ENCODE peak calls at places on chromosomes 11 and 22, in four cellular contexts. E is mesenchymal stem cell, V is GM23338, F is PC-9. K is an unnamed sample.

GRCh38 chr11:79156031-79156430 is 284.8 kb downstream of the TENM4 start:
- DNase-seq in E (no peak), V (no peak), F (no peak), K (no peak)

GRCh38 chr11:2277933-2278523 is 7.6 kb upstream of the ASCL2 start:
- DNase-seq in F (no peak), V (peak; percentile 45), E (no peak), K (no peak)

GRCh38 chr22:31210830-31211503 is 1.1 kb upstream of the LIMK2 start:
- DNase-seq in V (no peak), F (no peak), E (no peak), K (no peak)

GRCh38 chr11:57566035-57566504 is 1.4 kb downstream of the UBE2L6 start:
- DNase-seq in V (no peak), F (no peak), E (peak; percentile 80), K (peak; percentile 35)

GRCh38 chr22:25898707-25899365 is 156.8 kb downstream of the MYO18B start:
- DNase-seq in V (peak; percentile 79), E (no peak), F (no peak), K (no peak)

GRCh38 chr22:33539902-33540751 is 380.1 kb downstream of the LARGE1 start:
- DNase-seq in E (no peak), V (no peak), F (no peak), K (no peak)

GRCh38 chr11:28696591-28696990 is 588.4 kb downstream of the METTL15 start:
- DNase-seq in E (no peak), V (no peak), F (no peak), K (peak; percentile 39)

GRCh38 chr11:43852057-43852636 is 28.5 kb upstream of the ALKBH3 start:
- DNase-seq in E (peak; percentile 82), V (peak; percentile 90), F (peak; percentile 56), K (peak; percentile 51)

GRCh38 chr11:86517557-86517956 is 142.9 kb downstream of the CCDC81 start:
- DNase-seq in F (peak; percentile 53), E (no peak), V (no peak), K (no peak)

GRCh38 chr11:107669156-107669740 is 42.6 kb downstream of the SLN start:
- DNase-seq in V (no peak), F (no peak), E (peak; percentile 18), K (peak; percentile 10)

GRCh38 chr22:27798526-27799333 is 2.8 kb downstream of the MN1 start:
- DNase-seq in V (peak; percentile 72), F (no peak), E (peak; percentile 55), K (no peak)

GRCh38 chr11:29184939-29185890 is 831.6 kb downstream of the KCNA4 start:
- DNase-seq in E (peak; percentile 93), V (no peak), F (no peak), K (peak; percentile 99)

GRCh38 chr11:35649984-35650383 is 12.6 kb upstream of the TRIM44 start:
- DNase-seq in V (no peak), F (peak; percentile 34), E (peak; percentile 70), K (peak; percentile 68)

GRCh38 chr11:69950120-69950519 is 128.0 kb upstream of the ANO1 start:
- DNase-seq in E (no peak), V (peak; percentile 88), F (peak; percentile 59), K (no peak)

GRCh38 chr22:49305215-49305965 is 522.3 kb downstream of the BRD1 start:
- DNase-seq in F (no peak), V (peak; percentile 19), E (no peak), K (no peak)

GRCh38 chr22:33105501-33105911 is 47.3 kb upstream of the SYN3 start:
- DNase-seq in F (no peak), E (peak; percentile 28), V (no peak), K (peak; percentile 4)

GRCh38 chr11:842370-843002 is at the start of the genes POLR2L and TSPAN4:
- DNase-seq in F (peak; percentile 59), V (peak; percentile 96), E (peak; percentile 89), K (peak; percentile 78)

GRCh38 chr11:62430350-62430749 is 11.5 kb downstream of the SCGB1A1 start:
- DNase-seq in E (no peak), V (no peak), F (no peak), K (no peak)

GRCh38 chr11:2590131-2590950 is 109.5 kb downstream of the KCNQ1OT1 start:
- DNase-seq in F (no peak), E (no peak), V (no peak), K (no peak)

GRCh38 chr11:86785576-86785975 is 14.8 kb upstream of the PRSS23 start:
- DNase-seq in V (no peak), E (no peak), F (peak; percentile 13), K (no peak)

GRCh38 chr22:39179401-39179827 is 26.9 kb upstream of the CBX7 start:
- DNase-seq in E (no peak), V (peak; percentile 63), F (no peak), K (no peak)

GRCh38 chr11:2076441-2076840 is 62.7 kb downstream of the IGF2 start:
- DNase-seq in E (no peak), V (no peak), F (no peak), K (no peak)

GRCh38 chr22:21003782-21004181 is 1.9 kb upstream of the THAP7 start:
- DNase-seq in E (peak; percentile 11), F (no peak), V (no peak), K (no peak)

GRCh38 chr11:59615132-59615636 is 390 bp downstream of the OSBP start:
- DNase-seq in V (peak; percentile 73), E (peak; percentile 21), F (peak; percentile 59), K (no peak)

GRCh38 chr11:44973634-44974401 is 23.1 kb upstream of the TP53I11 start:
- DNase-seq in E (no peak), V (peak; percentile 41), F (no peak), K (no peak)

GRCh38 chr11:113562981-113563461 is 87.8 kb upstream of the DRD2 start:
- DNase-seq in F (no peak), V (peak; percentile 28), E (no peak), K (no peak)

GRCh38 chr11:15816270-15816871 is 540.0 kb downstream of the SOX6 start:
- DNase-seq in V (no peak), E (peak; percentile 92), F (peak; percentile 87), K (peak; percentile 88)

GRCh38 chr22:37676691-37677627 is 1.5 kb downstream of the LGALS1 start:
- DNase-seq in E (peak; percentile 98), F (peak; percentile 88), V (peak; percentile 97), K (peak; percentile 95)

GRCh38 chr11:91755951-91756707 is 468.5 kb upstream of the FAT3 start:
- DNase-seq in F (no peak), E (no peak), V (no peak), K (no peak)

GRCh38 chr11:75113049-75113448 is 16.4 kb upstream of the OR2AT4 start:
- DNase-seq in E (no peak), V (no peak), F (no peak), K (no peak)

GRCh38 chr22:23008887-23009286 is 61.4 kb upstream of the GNAZ start:
- DNase-seq in V (no peak), E (no peak), F (no peak), K (no peak)

GRCh38 chr11:63916837-63917684 is at the start of gene RCOR2:
- DNase-seq in V (peak; percentile 91), F (peak; percentile 62), E (peak; percentile 85), K (peak; percentile 66)

GRCh38 chr11:69468236-69468635 is 13.2 kb upstream of the LINC01488 start:
- DNase-seq in V (no peak), E (no peak), F (no peak), K (no peak)

GRCh38 chr11:72573380-72573949 is 100.8 kb downstream of the PDE2A start:
- DNase-seq in F (no peak), V (peak; percentile 80), E (peak; percentile 60), K (no peak)

GRCh38 chr11:83069441-83070043 is 2.2 kb downstream of the RAB30 start:
- DNase-seq in V (no peak), F (no peak), E (peak; percentile 26), K (no peak)
- H3K4me3 ChIP-seq in V (peak overlapping the region; percentile 84), F (no peak overlapping the region), E (no peak overlapping the region), K (peak overlapping the region; percentile 99)

GRCh38 chr22:43171019-43171491 is 15.9 kb downstream of the TTLL12 start:
- DNase-seq in F (no peak), E (no peak), V (no peak), K (no peak)
- H2AFZ ChIP-seq in F (no peak overlapping the region), E (no peak overlapping the region), V (no peak overlapping the region), K (no peak overlapping the region)

GRCh38 chr11:46275964-46276641 is 1.4 kb upstream of the CREB3L1 start:
- DNase-seq in V (no peak), E (no peak), F (peak; percentile 62), K (no peak)
- H3K4me2 ChIP-seq in V (no peak overlapping the region), E (no peak overlapping the region), F (no peak overlapping the region), K (no peak overlapping the region)

GRCh38 chr22:17965538-17966402 is 58.6 kb downstream of the MICAL3 start:
- DNase-seq in V (no peak), F (no peak), E (no peak), K (no peak)

GRCh38 chr22:17966403-17966717 is 58.0 kb downstream of the MICAL3 start:
- DNase-seq in F (no peak), E (no peak), V (no peak), K (no peak)

GRCh38 chr22:17963015-17963414 is 61.3 kb downstream of the MICAL3 start:
- DNase-seq in E (no peak), V (no peak), F (no peak), K (no peak)

GRCh38 chr22:17964153-17964552 is 60.2 kb downstream of the MICAL3 start:
- DNase-seq in E (no peak), F (no peak), V (no peak), K (peak; percentile 47)

GRCh38 chr22:17964647-17965046 is 59.7 kb downstream of the MICAL3 start:
- DNase-seq in E (no peak), F (no peak), V (no peak), K (no peak)
- H3K4me3 ChIP-seq in E (no peak overlapping the region), F (no peak overlapping the region), V (no peak overlapping the region), K (no peak overlapping the region)

GRCh38 chr11:6354651-6355485 is 34.6 kb upstream of the CAVIN3 start:
- DNase-seq in V (no peak), F (no peak), E (peak; percentile 62), K (no peak)
- H2AFZ ChIP-seq in V (no peak overlapping the region), F (no peak overlapping the region), E (no peak overlapping the region), K (no peak overlapping the region)

K was measured in astrocyte.